ENCODE peak calls at places on chromosomes 7 and 10, in eight cellular contexts. U is kidney epithelial cell, R is fibroblast of lung, T is fibroblast of pulmonary artery, K is HL-60, L is RWPE1, H is MCF 10A, D is cardiac muscle cell. W is an unnamed sample.

GRCh38 chr7:130363156-130363847 is 17.0 kb upstream of the CPA1 start:
- DNase-seq in H (peak), T (peak), U (peak), R (peak), K (no peak), L (peak), D (no peak), W (no peak)

GRCh38 chr10:46240684-46241565 is 45.9 kb upstream of the ANTXRL start:
- DNase-seq in L (no peak), U (no peak), H (no peak), T (no peak), D (no peak), R (no peak), K (no peak), W (no peak)

GRCh38 chr10:13803566-13804554 is 217.1 kb downstream of the PRPF18 start:
- DNase-seq in L (no peak), T (peak), D (no peak), K (no peak), U (no peak), H (no peak), R (peak), W (no peak)

GRCh38 chr7:129777993-129778769 is 166.7 kb downstream of the NRF1 start:
- DNase-seq in T (no peak), U (no peak), K (no peak), D (no peak), R (no peak), L (no peak), H (no peak), W (no peak)

GRCh38 chr10:101601541-101601940 is 13.4 kb downstream of the DPCD start:
- DNase-seq in T (no peak), L (no peak), R (no peak), H (no peak), K (no peak), U (no peak), D (peak), W (no peak)

GRCh38 chr7:153381275-153382119 is 621.9 kb downstream of the ACTR3B start:
- DNase-seq in H (no peak), D (peak), L (no peak), R (no peak), U (no peak), T (no peak), K (peak), W (no peak)

GRCh38 chr7:1056785-1057410 is 12.6 kb downstream of the GPR146 start:
- DNase-seq in T (no peak), L (no peak), K (no peak), U (no peak), R (no peak), H (no peak), D (no peak), W (no peak)

GRCh38 chr10:7028809-7029166 is 382.0 kb downstream of the SFMBT2 start:
- DNase-seq in U (no peak), K (no peak), H (no peak), T (no peak), R (no peak), L (no peak), D (no peak), W (no peak)

GRCh38 chr7:884191-885003 is 8.0 kb downstream of the GET4 start:
- DNase-seq in T (no peak), H (no peak), L (no peak), R (no peak), D (no peak), K (no peak), U (no peak), W (no peak)

GRCh38 chr7:42914009-42914725 is 2.3 kb upstream of the C7orf25 start:
- DNase-seq in D (no peak), K (no peak), L (no peak), H (peak), T (peak), R (peak), U (no peak), W (no peak)

GRCh38 chr7:147419001-147419400 is 1171.6 kb upstream of the C7orf33 start:
- DNase-seq in L (no peak), H (no peak), U (no peak), K (no peak), R (no peak), D (no peak), T (no peak), W (no peak)

GRCh38 chr10:117175215-117175900 is 21.9 kb upstream of the KCNK18 start:
- DNase-seq in H (no peak), R (no peak), U (no peak), L (no peak), D (peak), K (no peak), T (no peak), W (peak)

GRCh38 chr10:28734940-28735759 is 57.8 kb downstream of the BAMBI start:
- DNase-seq in R (peak), K (no peak), D (no peak), U (peak), H (peak), T (peak), L (peak), W (no peak)

GRCh38 chr7:157496426-157497275 is 159.8 kb downstream of the DNAJB6 start:
- DNase-seq in H (no peak), K (no peak), D (no peak), T (no peak), U (no peak), R (no peak), L (no peak), W (no peak)

GRCh38 chr10:123044391-123044790 is 35.6 kb downstream of the ACADSB start:
- DNase-seq in T (peak), R (peak), U (no peak), D (no peak), L (peak), H (peak), K (no peak), W (no peak)

GRCh38 chr7:114426824-114427223 is 12.2 kb downstream of the FOXP2 start:
- DNase-seq in T (peak), U (no peak), L (no peak), D (peak), H (peak), K (no peak), R (peak), W (no peak)
- TF ChIP-seq CTCF in T (peak), U (peak), L (peak), D (peak), H (peak), K (no peak), R (peak), W (no peak)

DNA sequence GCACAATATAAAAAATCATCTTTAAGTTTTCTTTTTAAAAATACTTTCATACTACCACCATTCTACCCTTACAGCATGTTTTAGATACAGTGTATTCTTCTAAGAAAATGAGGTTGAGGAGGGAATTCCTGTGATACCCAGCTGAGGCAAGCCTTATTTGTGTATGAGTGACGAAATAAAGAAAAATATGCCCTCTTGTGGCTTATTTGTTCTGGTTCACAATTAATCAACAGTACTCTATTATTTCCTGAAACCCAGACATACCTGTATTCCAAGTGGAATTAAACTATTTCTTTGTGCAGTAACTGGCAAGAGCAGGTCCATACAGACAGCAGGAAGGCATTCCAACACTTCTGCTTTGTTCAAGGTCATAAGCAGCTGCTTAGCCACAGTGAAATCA is 4.5 kb upstream of the SEMA3D start:
- DNase-seq in H (peak), L (peak), D (no peak), K (no peak), R (peak), T (peak), U (no peak), W (no peak)
- TF ChIP-seq CTCF in H (peak), L (peak), D (peak), K (no peak), R (peak), T (peak), U (peak), W (no peak)

DNA sequence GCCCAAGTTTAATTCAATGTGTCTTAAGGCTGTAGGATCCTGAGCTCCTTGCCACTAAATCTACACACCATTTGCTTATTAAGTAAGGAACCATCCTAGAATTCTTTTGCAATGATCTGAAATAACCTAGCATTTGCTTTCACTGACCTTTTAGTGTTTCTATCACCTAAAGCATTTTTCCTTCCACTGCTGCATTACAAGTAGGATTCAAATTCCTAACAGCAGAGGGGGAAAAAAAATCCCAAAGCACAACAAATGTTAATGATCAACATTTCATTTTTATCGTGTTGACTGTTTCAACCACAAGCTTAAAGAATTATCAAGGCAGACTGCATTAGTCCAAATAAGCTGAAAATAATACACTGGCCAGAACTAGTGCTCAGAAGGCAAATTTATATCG is 174.7 kb upstream of the TCF7L2 start:
- DNase-seq in D (no peak), T (no peak), L (no peak), R (peak), U (no peak), K (no peak), H (no peak), W (no peak)
- TF ChIP-seq CTCF in D (peak), T (peak), L (no peak), R (peak), U (peak), K (no peak), H (no peak), W (no peak)

DNA sequence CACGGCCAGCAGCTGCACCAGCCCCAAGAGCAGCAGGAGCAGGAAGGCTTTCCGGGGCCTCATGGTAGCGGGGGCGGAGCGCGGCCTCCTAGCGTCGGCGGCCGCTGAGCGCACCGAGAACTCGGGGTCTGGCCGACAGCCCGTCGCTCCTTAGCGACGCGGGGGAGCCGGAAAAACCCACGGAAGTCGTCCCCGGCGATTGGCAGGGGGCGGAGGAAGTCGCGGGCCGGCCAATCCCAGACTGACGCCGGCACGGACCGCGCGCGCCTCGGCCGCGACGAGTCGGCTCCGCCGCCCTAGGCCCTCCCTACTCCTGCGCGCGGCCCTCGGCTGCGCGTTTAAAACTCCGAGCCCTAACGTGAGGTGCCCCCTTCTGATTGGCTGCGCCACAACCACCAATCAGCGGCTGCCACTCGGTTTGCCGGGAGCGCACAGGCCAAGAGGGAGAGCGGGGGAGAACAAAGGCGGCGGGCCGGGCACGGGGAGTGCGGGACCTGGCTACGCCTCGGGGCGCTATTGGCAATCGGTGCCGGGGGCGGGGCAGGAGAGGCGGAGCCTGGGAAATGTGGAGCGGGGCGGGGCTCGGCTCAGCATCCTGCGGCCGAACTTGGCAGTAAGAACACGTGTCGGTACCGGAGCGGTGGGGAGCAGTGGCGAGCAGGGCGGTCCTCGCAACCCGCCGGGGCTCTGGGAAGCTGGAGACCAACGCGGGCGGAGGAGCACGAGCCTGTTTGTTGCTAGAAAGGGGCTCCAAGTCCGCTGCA is at the start of gene PDIA4:
- DNase-seq in H (peak), L (peak), R (peak), U (peak), T (peak), K (peak), D (peak), W (peak)
- TF ChIP-seq CTCF in H (no peak), L (no peak), R (no peak), U (no peak), T (no peak), K (no peak), D (peak), W (no peak)

DNA sequence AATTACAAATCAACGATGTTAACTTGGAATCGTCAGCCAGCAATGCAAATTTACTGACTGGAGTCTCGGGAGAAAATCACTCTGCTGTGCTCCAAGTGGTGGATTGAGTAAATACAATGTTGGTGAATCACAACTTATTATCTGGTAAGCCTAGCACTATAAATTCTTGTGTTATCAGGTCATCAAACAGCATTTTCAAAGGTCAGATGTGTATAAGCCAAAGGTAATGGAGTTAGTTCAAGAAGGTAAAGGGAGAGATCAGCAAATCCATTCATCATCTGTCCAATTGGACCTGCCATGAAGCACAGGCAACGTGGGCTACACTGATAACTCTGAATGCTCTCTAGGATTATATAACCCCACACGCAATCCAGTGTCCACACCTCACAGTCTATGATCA is 13.9 kb downstream of the CUBN start:
- DNase-seq in K (no peak), D (no peak), T (peak), L (peak), R (peak), H (no peak), U (no peak), W (no peak)
- TF ChIP-seq CTCF in K (no peak), D (peak), T (no peak), L (no peak), R (no peak), H (no peak), U (peak), W (no peak)

DNA sequence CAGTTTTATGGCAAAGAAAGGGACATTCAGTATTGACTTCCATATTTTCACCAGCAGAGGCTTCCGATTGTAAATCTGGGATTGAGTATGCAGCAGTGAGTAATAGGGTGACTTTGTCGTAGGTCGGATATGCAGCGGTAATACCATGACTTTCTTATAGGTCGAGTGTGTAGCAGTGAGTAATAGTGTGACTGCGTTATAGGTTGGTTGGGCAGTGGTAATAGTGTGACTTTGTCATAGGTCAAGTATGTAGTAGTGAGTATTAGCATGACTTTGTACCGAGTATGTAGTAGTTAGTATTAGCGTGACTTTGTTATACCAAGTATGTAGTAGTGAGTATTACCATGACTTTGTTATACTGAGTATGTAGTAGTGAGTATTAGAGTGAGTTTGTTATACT is 268.2 kb upstream of the ADARB2 start:
- DNase-seq in U (no peak), K (no peak), L (no peak), H (no peak), D (no peak), T (no peak), R (no peak), W (no peak)
- TF ChIP-seq CTCF in U (no peak), K (no peak), L (no peak), H (no peak), D (no peak), T (no peak), R (no peak), W (no peak)

GRCh38 chr10:68223535-68224165 is 8.3 kb downstream of the ATOH7 start:
- DNase-seq in R (no peak), K (no peak), D (no peak), T (no peak), H (no peak), L (no peak), U (no peak), W (no peak)
- TF ChIP-seq CTCF in R (no peak), K (no peak), D (no peak), T (no peak), H (no peak), L (no peak), U (peak), W (no peak)

GRCh38 chr10:124091646-124092269 is 1.6 kb downstream of the CHST15 start:
- DNase-seq in T (no peak), D (peak), U (no peak), H (no peak), R (peak), K (no peak), L (peak), W (no peak)

GRCh38 chr10:124094419-124094785 is 1.0 kb upstream of the CHST15 start:
- DNase-seq in T (no peak), U (no peak), D (no peak), K (no peak), R (no peak), L (no peak), H (no peak), W (no peak)

GRCh38 chr10:124093076-124093773 is at the start of gene CHST15:
- DNase-seq in K (no peak), U (peak), T (peak), H (peak), D (peak), L (peak), R (peak), W (no peak)

GRCh38 chr10:124090630-124091209 is 2.7 kb downstream of the CHST15 start:
- DNase-seq in R (no peak), H (peak), L (no peak), T (no peak), K (no peak), U (no peak), D (no peak), W (no peak)

GRCh38 chr10:124092270-124093075 is 925 bp downstream of the CHST15 start:
- DNase-seq in L (peak), T (no peak), K (no peak), D (peak), R (peak), U (no peak), H (peak), W (peak)
- TF ChIP-seq CTCF in L (peak), T (no peak), K (no peak), D (peak), R (no peak), U (no peak), H (no peak), W (no peak)

GRCh38 chr7:138981332-138982203 is at the start of gene KIAA1549:
- DNase-seq in L (peak), T (peak), K (peak), U (no peak), D (peak), H (peak), R (peak), W (peak)

GRCh38 chr7:138978541-138979184 is 2.5 kb downstream of the KIAA1549 start:
- DNase-seq in L (no peak), K (no peak), R (no peak), D (peak), U (no peak), T (no peak), H (no peak), W (no peak)

GRCh38 chr7:138979988-138980574 is 1.1 kb downstream of the KIAA1549 start:
- DNase-seq in R (no peak), L (peak), K (no peak), D (peak), T (no peak), U (no peak), H (no peak), W (no peak)

GRCh38 chr7:138980575-138981285 is 459 bp downstream of the KIAA1549 start:
- DNase-seq in R (no peak), D (no peak), U (no peak), T (no peak), H (peak), L (peak), K (no peak), W (no peak)

GRCh38 chr7:138979226-138979979 is 1.8 kb downstream of the KIAA1549 start:
- DNase-seq in L (no peak), D (no peak), U (no peak), H (peak), K (no peak), R (peak), T (peak), W (no peak)
- TF ChIP-seq CTCF in L (no peak), D (no peak), U (no peak), H (no peak), K (no peak), R (no peak), T (peak), W (no peak)

GRCh38 chr10:3780056-3780765 is 4.8 kb downstream of the KLF6 start:
- DNase-seq in D (no peak), L (no peak), R (peak), K (no peak), T (peak), U (no peak), H (peak), W (no peak)

GRCh38 chr10:3782456-3783312 is 2.3 kb downstream of the KLF6 start:
- DNase-seq in L (no peak), U (no peak), K (peak), H (peak), D (peak), T (peak), R (peak), W (peak)

GRCh38 chr10:3782099-3782455 is 2.9 kb downstream of the KLF6 start:
- DNase-seq in D (no peak), R (no peak), U (no peak), L (no peak), T (no peak), K (no peak), H (peak), W (no peak)

GRCh38 chr10:3780766-3781457 is 4.1 kb downstream of the KLF6 start:
- DNase-seq in H (no peak), L (no peak), U (no peak), K (no peak), T (peak), D (no peak), R (peak), W (no peak)

GRCh38 chr10:3781458-3782098 is 3.4 kb downstream of the KLF6 start:
- DNase-seq in T (peak), U (no peak), H (peak), K (no peak), R (peak), L (no peak), D (no peak), W (no peak)
- TF ChIP-seq CTCF in T (peak), U (peak), H (peak), K (no peak), R (peak), L (peak), D (peak), W (peak)

W was measured in GM10248.